ENCODE peak calls at places on chromosomes 4 and X, in six cellular contexts. C is right lobe of liver; M is effector memory CD4-positive, alpha-beta T cell; E is mucosa of descending colon; X is heart left ventricle; T is psoas muscle. N is an unnamed sample.

GRCh38 chr4:8035371-8035780 is 95.7 kb upstream of the AFAP1 start:
- DNase-seq in C (no peak), M (no peak), E (no peak), X (no peak), T (no peak), N (no peak)

GRCh38 chr4:158578476-158578875 is 56.8 kb downstream of the RXFP1 start:
- DNase-seq in C (no peak), M (no peak), E (no peak), X (no peak), T (no peak), N (no peak)

GRCh38 chr4:107008115-107008514 is 28.0 kb downstream of the DKK2 start:
- DNase-seq in C (no peak), M (no peak), E (no peak), X (no peak), T (no peak), N (no peak)

GRCh38 chrX:7568130-7568529 is 274.8 kb upstream of the VCX start:
- DNase-seq in C (no peak), M (no peak), E (no peak), X (no peak), T (no peak), N (no peak)

GRCh38 chrX:72576161-72576896 is 3.7 kb upstream of the HDAC8 start:
- DNase-seq in C (no peak), M (no peak), E (no peak), X (no peak), T (no peak), N (no peak)

GRCh38 chr4:7238300-7238960 is 46.1 kb downstream of the SORCS2 start:
- DNase-seq in C (no peak), M (no peak), E (no peak), X (peak; percentile 38), T (no peak), N (no peak)

GRCh38 chr4:94722748-94723147 is 35.0 kb upstream of the BMPR1B start:
- DNase-seq in C (no peak), M (no peak), E (no peak), X (no peak), T (no peak), N (no peak)

GRCh38 chrX:81414630-81415029 is 212.7 kb downstream of the SH3BGRL start:
- DNase-seq in C (no peak), M (no peak), E (no peak), X (no peak), T (no peak), N (no peak)

GRCh38 chr4:140812916-140813315 is 56.7 kb upstream of the TBC1D9 start:
- DNase-seq in C (no peak), M (no peak), E (no peak), X (no peak), T (no peak), N (no peak)

GRCh38 chr4:14234330-14234729 is 606.8 kb upstream of the BOD1L1 start:
- DNase-seq in C (no peak), M (no peak), E (no peak), X (no peak), T (no peak), N (no peak)
- H3K9me3 ChIP-seq in C (no peaks in the 10 kb centered on the region), M (no peaks in the 10 kb centered on the region), E (no peaks in the 10 kb centered on the region), X (no peaks in the 10 kb centered on the region), T (no peaks in the 10 kb centered on the region), N (no peaks in the 10 kb centered on the region)

GRCh38 chrX:154371771-154372300 is 2.6 kb downstream of the FLNA start:
- DNase-seq in C (no peak), M (no peak), E (no peak), X (no peak), T (no peak), N (no peak)
- H3K9me3 ChIP-seq in C (no peaks in the 10 kb centered on the region), M (no peaks in the 10 kb centered on the region), E (no peaks in the 10 kb centered on the region), X (no peaks in the 10 kb centered on the region), T (no peaks in the 10 kb centered on the region), N (no peaks in the 10 kb centered on the region)

GRCh38 chr4:175147233-175147632 is 229.1 kb downstream of the ADAM29 start:
- DNase-seq in C (no peak), M (no peak), E (no peak), X (no peak), T (no peak), N (no peak)
- H3K9me3 ChIP-seq in C (no peaks in the 10 kb centered on the region), M (no peaks in the 10 kb centered on the region), E (peaks cover 51% of the 10 kb centered on the region), X (no peaks in the 10 kb centered on the region), T (no peaks in the 10 kb centered on the region), N (no peaks in the 10 kb centered on the region)

DNA sequence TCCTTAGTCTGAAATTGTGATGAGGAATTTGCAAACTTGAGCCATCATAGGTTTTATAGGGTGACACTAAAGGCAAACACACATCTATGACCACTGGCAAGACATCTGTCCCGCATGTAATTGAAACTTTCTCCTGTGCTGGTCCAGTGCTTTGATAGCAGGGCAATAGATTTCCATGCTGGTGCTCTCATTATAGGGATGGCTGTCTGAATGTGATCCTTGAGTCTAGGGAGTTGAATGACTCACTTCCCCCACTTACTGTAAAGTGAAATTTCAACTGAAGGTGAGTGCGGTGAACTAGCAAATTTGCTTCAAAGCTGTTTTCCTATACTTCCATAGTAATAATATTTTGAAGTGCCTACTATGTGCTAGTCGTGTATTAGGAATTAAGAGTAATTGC is 1630.0 kb downstream of the STIM2 start:
- DNase-seq in C (no peak), M (no peak), E (no peak), X (no peak), T (no peak), N (no peak)
- H3K9me3 ChIP-seq in C (no peaks in the 10 kb centered on the region), M (no peaks in the 10 kb centered on the region), E (no peaks in the 10 kb centered on the region), X (no peaks in the 10 kb centered on the region), T (no peaks in the 10 kb centered on the region), N (no peaks in the 10 kb centered on the region)

N was measured in T-helper 17 cell.